ENCODE peak calls at places on chromosomes 4 and X, in eight cellular contexts. One of them, this sample, is unnamed.
A peak's percentile ranks its signal among the peaks of the same experiment; 100 is the strongest.

GRCh38 chr4:173958445-173958844 is 325.0 kb downstream of the FBXO8 start:
- DNase-seq in right lobe of liver: no peak
- DNase-seq in kidney epithelial cell: no peak
- DNase-seq in uterus: no peak
- DNase-seq in psoas muscle: no peak
- DNase-seq in testis: no peak
- DNase-seq in esophagus squamous epithelium: no peak
- DNase-seq in Panc1: no peak
- DNase-seq in this sample: no peak

GRCh38 chr4:70581980-70582379 is 10.1 kb upstream of the AMBN start:
- DNase-seq in kidney epithelial cell: no peak
- DNase-seq in esophagus squamous epithelium: no peak
- DNase-seq in uterus: no peak
- DNase-seq in right lobe of liver: no peak
- DNase-seq in psoas muscle: no peak
- DNase-seq in testis: no peak
- DNase-seq in Panc1: no peak
- DNase-seq in this sample: no peak

GRCh38 chr4:147025042-147025441 is 79.4 kb upstream of the TTC29 start:
- DNase-seq in right lobe of liver: no peak
- DNase-seq in Panc1: no peak
- DNase-seq in kidney epithelial cell: no peak
- DNase-seq in uterus: no peak
- DNase-seq in testis: no peak
- DNase-seq in psoas muscle: no peak
- DNase-seq in esophagus squamous epithelium: no peak
- DNase-seq in this sample: no peak

GRCh38 chr4:160498211-160498610 is 1395.3 kb downstream of the RAPGEF2 start:
- DNase-seq in psoas muscle: no peak
- DNase-seq in uterus: no peak
- DNase-seq in esophagus squamous epithelium: no peak
- DNase-seq in right lobe of liver: no peak
- DNase-seq in kidney epithelial cell: no peak
- DNase-seq in testis: no peak
- DNase-seq in Panc1: no peak
- DNase-seq in this sample: no peak

GRCh38 chr4:111776546-111776945 is 368.7 kb upstream of the FAM241A start:
- DNase-seq in uterus: no peak
- DNase-seq in Panc1: no peak
- DNase-seq in kidney epithelial cell: no peak
- DNase-seq in testis: no peak
- DNase-seq in right lobe of liver: no peak
- DNase-seq in esophagus squamous epithelium: no peak
- DNase-seq in psoas muscle: no peak
- DNase-seq in this sample: no peak

GRCh38 chr4:37490391-37491347 is 195.5 kb downstream of the RELL1 start:
- DNase-seq in right lobe of liver: no peak
- DNase-seq in Panc1: no peak
- DNase-seq in kidney epithelial cell: no peak
- DNase-seq in psoas muscle: no peak
- DNase-seq in esophagus squamous epithelium: no peak
- DNase-seq in testis: no peak
- DNase-seq in uterus: no peak
- DNase-seq in this sample: no peak

GRCh38 chrX:113384628-113385027 is 544.0 kb upstream of the AMOT start:
- DNase-seq in right lobe of liver: no peak
- DNase-seq in uterus: no peak
- DNase-seq in Panc1: peak; percentile 42
- DNase-seq in psoas muscle: no peak
- DNase-seq in testis: peak; percentile 16
- DNase-seq in esophagus squamous epithelium: no peak
- DNase-seq in kidney epithelial cell: peak; percentile 10
- DNase-seq in this sample: no peak

GRCh38 chr4:8267077-8267476 is 2.5 kb upstream of the HTRA3 start:
- DNase-seq in Panc1: peak; percentile 7
- DNase-seq in testis: peak; percentile 89
- DNase-seq in uterus: peak; percentile 74
- DNase-seq in kidney epithelial cell: no peak
- DNase-seq in right lobe of liver: peak; percentile 78
- DNase-seq in esophagus squamous epithelium: no peak
- DNase-seq in psoas muscle: peak; percentile 86
- DNase-seq in this sample: peak; percentile 52

GRCh38 chrX:17030580-17031285 is 84.3 kb downstream of the REPS2 start:
- DNase-seq in Panc1: no peak
- DNase-seq in psoas muscle: no peak
- DNase-seq in uterus: no peak
- DNase-seq in right lobe of liver: no peak
- DNase-seq in testis: no peak
- DNase-seq in kidney epithelial cell: no peak
- DNase-seq in esophagus squamous epithelium: no peak
- DNase-seq in this sample: no peak

GRCh38 chr4:101357751-101358150 is 10.4 kb upstream of the PPP3CA start:
- DNase-seq in testis: no peak
- DNase-seq in psoas muscle: no peak
- DNase-seq in right lobe of liver: no peak
- DNase-seq in Panc1: no peak
- DNase-seq in uterus: no peak
- DNase-seq in kidney epithelial cell: no peak
- DNase-seq in esophagus squamous epithelium: no peak
- DNase-seq in this sample: no peak

GRCh38 chr4:170990989-170991589 is 822.1 kb upstream of the GALNTL6 start:
- DNase-seq in psoas muscle: no peak
- DNase-seq in esophagus squamous epithelium: no peak
- DNase-seq in right lobe of liver: no peak
- DNase-seq in kidney epithelial cell: no peak
- DNase-seq in uterus: no peak
- DNase-seq in Panc1: peak; percentile 13
- DNase-seq in testis: peak; percentile 53
- DNase-seq in this sample: no peak

GRCh38 chrX:46572295-46572936 is 1.1 kb upstream of the CHST7 start:
- DNase-seq in esophagus squamous epithelium: no peak
- DNase-seq in psoas muscle: no peak
- DNase-seq in kidney epithelial cell: no peak
- DNase-seq in uterus: no peak
- DNase-seq in testis: no peak
- DNase-seq in right lobe of liver: no peak
- DNase-seq in Panc1: no peak
- DNase-seq in this sample: no peak

GRCh38 chr4:74033721-74034120 is 4.8 kb downstream of the CXCL3 start:
- DNase-seq in right lobe of liver: no peak
- DNase-seq in esophagus squamous epithelium: no peak
- DNase-seq in Panc1: no peak
- DNase-seq in psoas muscle: no peak
- DNase-seq in testis: no peak
- DNase-seq in kidney epithelial cell: no peak
- DNase-seq in uterus: no peak
- DNase-seq in this sample: no peak

GRCh38 chr4:109655396-109655795 is 47.8 kb downstream of the CASP6 start:
- DNase-seq in esophagus squamous epithelium: no peak
- DNase-seq in right lobe of liver: no peak
- DNase-seq in Panc1: no peak
- DNase-seq in testis: no peak
- DNase-seq in uterus: no peak
- DNase-seq in psoas muscle: no peak
- DNase-seq in kidney epithelial cell: no peak
- DNase-seq in this sample: no peak

DNA sequence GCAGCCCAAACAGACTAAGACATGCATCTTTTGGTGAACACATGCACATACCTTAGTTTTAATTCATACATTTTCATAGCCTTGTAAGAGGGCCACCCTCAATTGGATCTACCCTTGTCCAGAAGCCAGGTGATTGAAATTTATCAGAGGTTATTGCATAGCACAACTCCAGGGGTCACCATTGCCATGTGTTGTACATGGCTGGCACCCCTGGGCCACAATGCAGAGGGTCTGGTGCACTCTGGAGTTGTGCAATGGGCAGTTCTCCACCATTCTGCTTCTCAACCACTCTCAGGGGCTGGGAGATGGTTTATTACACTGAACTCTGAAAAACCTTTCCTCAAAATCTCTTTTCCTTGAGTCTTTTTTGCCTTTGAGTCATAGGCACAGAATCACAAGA is 184.4 kb upstream of the CXorf66 start:
- DNase-seq in kidney epithelial cell: no peak
- DNase-seq in psoas muscle: no peak
- DNase-seq in Panc1: no peak
- DNase-seq in right lobe of liver: no peak
- DNase-seq in testis: no peak
- DNase-seq in uterus: no peak
- DNase-seq in esophagus squamous epithelium: no peak
- DNase-seq in this sample: no peak
- H3K36me3 ChIP-seq in kidney epithelial cell: no peaks in the 10 kb centered on the region
- H3K36me3 ChIP-seq in psoas muscle: no peaks in the 10 kb centered on the region
- H3K36me3 ChIP-seq in Panc1: no peaks in the 10 kb centered on the region
- H3K36me3 ChIP-seq in right lobe of liver: no peaks in the 10 kb centered on the region
- H3K36me3 ChIP-seq in testis: no peaks in the 10 kb centered on the region
- H3K36me3 ChIP-seq in uterus: no peaks in the 10 kb centered on the region
- H3K36me3 ChIP-seq in esophagus squamous epithelium: no peaks in the 10 kb centered on the region
- H3K36me3 ChIP-seq in this sample: no peaks in the 10 kb centered on the region

GRCh38 chr4:185305979-185306442 is 89.7 kb downstream of the LRP2BP start:
- DNase-seq in right lobe of liver: no peak
- DNase-seq in uterus: no peak
- DNase-seq in kidney epithelial cell: peak; percentile 85
- DNase-seq in esophagus squamous epithelium: no peak
- DNase-seq in Panc1: peak; percentile 85
- DNase-seq in testis: no peak
- DNase-seq in psoas muscle: no peak
- DNase-seq in this sample: no peak

GRCh38 chr4:185307136-185307950 is 88.4 kb downstream of the LRP2BP start:
- DNase-seq in esophagus squamous epithelium: no peak
- DNase-seq in Panc1: no peak
- DNase-seq in psoas muscle: no peak
- DNase-seq in uterus: no peak
- DNase-seq in kidney epithelial cell: peak; percentile 29
- DNase-seq in right lobe of liver: no peak
- DNase-seq in testis: no peak
- DNase-seq in this sample: no peak

GRCh38 chr4:185304541-185304940 is 91.2 kb downstream of the LRP2BP start:
- DNase-seq in esophagus squamous epithelium: no peak
- DNase-seq in psoas muscle: no peak
- DNase-seq in Panc1: no peak
- DNase-seq in uterus: no peak
- DNase-seq in kidney epithelial cell: no peak
- DNase-seq in right lobe of liver: no peak
- DNase-seq in testis: no peak
- DNase-seq in this sample: no peak

GRCh38 chr4:185309770-185310169 is 86.0 kb downstream of the LRP2BP start:
- DNase-seq in kidney epithelial cell: no peak
- DNase-seq in testis: no peak
- DNase-seq in esophagus squamous epithelium: no peak
- DNase-seq in psoas muscle: no peak
- DNase-seq in Panc1: no peak
- DNase-seq in uterus: no peak
- DNase-seq in right lobe of liver: no peak
- DNase-seq in this sample: no peak

GRCh38 chr4:185304944-185305690 is 90.6 kb downstream of the LRP2BP start:
- DNase-seq in uterus: no peak
- DNase-seq in testis: no peak
- DNase-seq in Panc1: no peak
- DNase-seq in kidney epithelial cell: no peak
- DNase-seq in esophagus squamous epithelium: no peak
- DNase-seq in right lobe of liver: no peak
- DNase-seq in psoas muscle: no peak
- DNase-seq in this sample: no peak
- TF ChIP-seq CTCF in uterus: no peak
- TF ChIP-seq CTCF in testis: no peak
- TF ChIP-seq CTCF in Panc1: peak; percentile 65
- TF ChIP-seq CTCF in kidney epithelial cell: peak; percentile 67
- TF ChIP-seq CTCF in esophagus squamous epithelium: no peak
- TF ChIP-seq CTCF in right lobe of liver: peak; percentile 14
- TF ChIP-seq CTCF in psoas muscle: peak; percentile 27
- TF ChIP-seq CTCF in this sample: peak; percentile 7

DNA sequence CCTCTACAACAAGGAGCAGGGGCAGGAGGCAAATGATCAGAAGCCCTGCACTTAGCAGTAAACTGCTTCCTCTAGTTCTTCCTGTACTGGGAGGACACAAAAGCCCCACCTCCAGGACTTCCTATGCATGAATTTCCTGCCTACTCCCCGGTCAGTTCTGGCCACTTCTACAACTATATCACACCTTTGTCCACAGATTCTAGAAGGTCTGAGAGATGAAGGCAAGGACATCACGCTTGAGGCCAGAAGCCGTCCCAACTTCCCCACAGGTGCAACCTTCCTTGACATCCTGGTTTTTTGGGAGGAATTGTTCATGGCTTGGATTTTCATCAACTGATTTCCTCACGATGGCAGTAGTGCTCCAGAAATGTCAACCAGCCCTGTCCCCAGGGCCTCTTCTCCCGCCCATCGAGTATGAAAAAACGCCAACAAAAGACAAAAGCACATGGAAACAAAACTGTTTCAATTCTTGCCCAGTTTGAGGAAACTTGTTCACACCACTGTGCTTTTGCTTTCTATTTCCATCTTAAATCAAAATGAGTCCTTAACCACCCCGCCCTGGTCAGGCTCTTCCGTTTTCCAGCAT is 206.5 kb upstream of the STK26 start:
- DNase-seq in right lobe of liver: peak; percentile 50
- DNase-seq in kidney epithelial cell: peak; percentile 32
- DNase-seq in esophagus squamous epithelium: peak; percentile 14
- DNase-seq in psoas muscle: peak; percentile 65
- DNase-seq in uterus: peak; percentile 72
- DNase-seq in Panc1: no peak
- DNase-seq in testis: no peak
- DNase-seq in this sample: peak; percentile 73
- H3K4me3 ChIP-seq in right lobe of liver: peak overlapping the region; percentile 57
- H3K4me3 ChIP-seq in kidney epithelial cell: no peak overlapping the region
- H3K4me3 ChIP-seq in esophagus squamous epithelium: peak overlapping the region; percentile 59
- H3K4me3 ChIP-seq in psoas muscle: peak overlapping the region; percentile 60
- H3K4me3 ChIP-seq in uterus: peak overlapping the region; percentile 28
- H3K4me3 ChIP-seq in Panc1: no peak overlapping the region
- H3K4me3 ChIP-seq in testis: no peak overlapping the region
- H3K4me3 ChIP-seq in this sample: no peak overlapping the region

DNA sequence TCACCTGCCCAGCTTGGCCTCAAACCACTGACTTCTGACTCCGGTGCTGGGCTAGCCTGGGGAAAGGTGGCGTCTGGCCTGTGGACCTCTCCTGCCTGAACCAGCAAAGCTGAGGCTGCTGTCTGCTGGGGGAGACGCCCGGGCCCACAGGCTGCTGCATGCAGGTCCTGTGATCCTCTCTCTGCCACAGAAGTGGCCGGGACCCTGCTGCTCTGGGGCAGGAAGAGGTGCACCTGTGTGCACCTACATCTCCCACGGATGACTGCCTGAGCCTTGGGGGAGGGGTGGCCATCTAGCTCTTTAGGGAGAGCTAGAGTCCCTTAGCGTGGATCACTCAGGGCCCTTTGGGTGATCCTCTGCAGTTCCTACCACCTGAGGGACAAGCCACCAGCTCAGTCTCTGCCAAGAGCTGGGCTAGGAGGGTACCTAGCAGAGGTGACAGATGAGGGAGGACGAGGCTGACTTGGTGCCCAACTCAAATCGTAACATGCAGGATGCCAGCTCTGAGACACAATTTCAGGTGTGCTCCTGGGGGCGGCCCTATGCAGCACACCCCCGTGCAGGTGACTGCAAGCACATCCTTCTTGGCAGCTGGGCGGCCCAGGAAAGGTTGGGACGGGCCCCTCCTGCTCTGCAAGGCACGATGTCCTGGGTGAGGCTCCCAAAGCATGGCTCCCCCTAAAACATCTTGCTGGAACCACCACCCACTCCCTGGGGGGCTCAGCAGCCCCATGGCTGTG is 22.5 kb downstream of the LETM1 start:
- DNase-seq in kidney epithelial cell: no peak
- DNase-seq in right lobe of liver: no peak
- DNase-seq in esophagus squamous epithelium: no peak
- DNase-seq in Panc1: no peak
- DNase-seq in testis: no peak
- DNase-seq in psoas muscle: no peak
- DNase-seq in uterus: no peak
- DNase-seq in this sample: no peak
- H3K36me3 ChIP-seq in kidney epithelial cell: peaks cover 5% of the 10 kb centered on the region
- H3K36me3 ChIP-seq in right lobe of liver: peaks cover 25% of the 10 kb centered on the region
- H3K36me3 ChIP-seq in esophagus squamous epithelium: peaks cover 45% of the 10 kb centered on the region
- H3K36me3 ChIP-seq in Panc1: peaks cover 3% of the 10 kb centered on the region
- H3K36me3 ChIP-seq in testis: no peaks in the 10 kb centered on the region
- H3K36me3 ChIP-seq in psoas muscle: peaks cover 88% of the 10 kb centered on the region
- H3K36me3 ChIP-seq in uterus: no peaks in the 10 kb centered on the region
- H3K36me3 ChIP-seq in this sample: peaks cover 36% of the 10 kb centered on the region